ENCODE peak calls at places on chromosomes 11 and 22, in five cellular contexts. Q is stimulated activated CD8-positive, alpha-beta memory T cell treated with anti-CD3 and anti-CD28 coated beads, Interleukin-15, amount 100 ng/mL, for 1 hour; J is foreskin fibroblast; G is stomach; S is Caco-2. D is an unnamed sample.
A peak's percentile ranks its signal among the peaks of the same experiment; 100 is the strongest.

GRCh38 chr11:101428918-101429317 is 154.9 kb downstream of the TRPC6 start:
- DNase-seq in S (peak; percentile 65), Q (no peak), G (no peak), J (peak; percentile 48), D (no peak)

GRCh38 chr11:60831501-60832079 is 10.3 kb upstream of the CCDC86 start:
- DNase-seq in J (peak; percentile 65), Q (no peak), S (no peak), G (no peak), D (no peak)

GRCh38 chr22:20607157-20607907 is 99.9 kb downstream of the MED15 start:
- DNase-seq in S (no peak), J (no peak), G (no peak), Q (no peak), D (no peak)

GRCh38 chr11:34599406-34599901 is 21.4 kb upstream of the EHF start:
- DNase-seq in Q (no peak), J (peak; percentile 95), S (peak; percentile 52), G (no peak), D (peak; percentile 24)

GRCh38 chr11:122776546-122776945 is 61.8 kb upstream of the CRTAM start:
- DNase-seq in Q (no peak), S (no peak), J (peak; percentile 54), G (no peak), D (no peak)

GRCh38 chr11:15563054-15563453 is 448.3 kb downstream of the INSC start:
- DNase-seq in S (no peak), Q (no peak), G (no peak), J (no peak), D (no peak)

GRCh38 chr11:111331711-111332479 is 33.5 kb downstream of the POU2AF3 start:
- DNase-seq in S (no peak), J (peak; percentile 50), Q (no peak), G (no peak), D (no peak)

GRCh38 chr11:64796047-64796756 is 6.8 kb downstream of the MAP4K2 start:
- DNase-seq in J (no peak), Q (no peak), S (no peak), G (no peak), D (no peak)

GRCh38 chr11:122897606-122898210 is 15.1 kb downstream of the JHY start:
- DNase-seq in J (peak; percentile 47), Q (no peak), G (no peak), S (no peak), D (no peak)

GRCh38 chr11:118663929-118664328 is 15.5 kb downstream of the TREH start:
- DNase-seq in S (no peak), G (no peak), J (no peak), Q (no peak), D (no peak)

GRCh38 chr11:84889556-84889955 is 737.6 kb downstream of the DLG2 start:
- DNase-seq in J (no peak), S (no peak), G (no peak), Q (no peak), D (no peak)

GRCh38 chr11:17954395-17955252 is 58.2 kb downstream of the SERGEF start:
- DNase-seq in J (peak; percentile 12), S (no peak), Q (no peak), G (no peak), D (no peak)

GRCh38 chr11:110531056-110531756 is 101.5 kb downstream of the FDX1 start:
- DNase-seq in S (no peak), G (no peak), Q (no peak), J (peak; percentile 61), D (no peak)

GRCh38 chr11:12029738-12030363 is 21.4 kb upstream of the DKK3 start:
- DNase-seq in Q (no peak), S (peak; percentile 23), G (no peak), J (peak; percentile 94), D (no peak)

GRCh38 chr11:113904379-113905101 is at the start of gene HTR3B:
- DNase-seq in G (no peak), S (no peak), Q (no peak), J (no peak), D (no peak)

GRCh38 chr11:112355726-112356125 is 95.1 kb upstream of the PLET1 start:
- DNase-seq in J (peak; percentile 34), G (peak; percentile 31), S (peak; percentile 56), Q (no peak), D (peak; percentile 9)

GRCh38 chr22:40485813-40486610 is 115.6 kb downstream of the SGSM3 start:
- DNase-seq in J (no peak), S (no peak), G (no peak), Q (no peak), D (no peak)

GRCh38 chr22:19876314-19876940 is 21.8 kb upstream of the GNB1L start:
- DNase-seq in Q (no peak), S (no peak), G (no peak), J (peak; percentile 57), D (no peak)

GRCh38 chr11:2315395-2316168 is 13.8 kb downstream of the TSPAN32 start:
- DNase-seq in S (no peak), G (peak; percentile 20), J (no peak), Q (no peak), D (no peak)

GRCh38 chr11:62805991-62806441 is 776 bp upstream of the NXF1 start:
- DNase-seq in J (peak; percentile 37), Q (no peak), G (no peak), S (no peak), D (no peak)

GRCh38 chr11:126816655-126817054 is 183.9 kb downstream of the KIRREL3 start:
- DNase-seq in S (no peak), Q (no peak), J (peak; percentile 24), G (peak; percentile 27), D (no peak)

GRCh38 chr22:25137577-25138525 is 61.8 kb upstream of the CRYBB3 start:
- DNase-seq in G (peak; percentile 71), S (peak; percentile 4), J (no peak), Q (no peak), D (no peak)

GRCh38 chr11:69647761-69648497 is 7.0 kb downstream of the CCND1 start:
- DNase-seq in J (no peak), Q (no peak), G (no peak), S (no peak), D (no peak)

GRCh38 chr11:27203077-27203476 is 159.9 kb downstream of the CCDC34 start:
- DNase-seq in S (no peak), J (no peak), G (no peak), Q (no peak), D (no peak)